ENCODE peak calls at places on chromosomes 11 and 22, in ten cellular contexts. M, D, P, G, K, Q, Y, V, R and O are unnamed samples.

GRCh38 chr11:130220311-130221030 is 60.9 kb downstream of the ST14 start:
- DNase-seq in K (no peak), Q (peak; percentile 12), Y (no peak), M (no peak), D (no peak), G (no peak), P (no peak), R (no peak), V (no peak), O (peak; percentile 62)

GRCh38 chr11:43360361-43361032 is 1.8 kb downstream of the TTC17 start:
- DNase-seq in R (no peak), G (no peak), M (no peak), K (no peak), D (no peak), P (no peak), V (no peak), Y (peak; percentile 25), Q (no peak), O (no peak)

GRCh38 chr22:35923026-35923425 is 105.6 kb downstream of the RBFOX2 start:
- DNase-seq in Y (no peak), K (no peak), Q (no peak), M (no peak), G (no peak), R (no peak), D (no peak), V (no peak), P (no peak), O (no peak)

GRCh38 chr22:49308300-49308699 is 519.4 kb downstream of the BRD1 start:
- DNase-seq in R (peak; percentile 6), Y (no peak), P (peak; percentile 23), K (no peak), G (no peak), V (no peak), Q (no peak), D (peak; percentile 6), M (no peak), O (no peak)

GRCh38 chr22:49935561-49935960 is 17.1 kb downstream of the CRELD2 start:
- DNase-seq in V (no peak), Y (no peak), K (peak; percentile 6), R (no peak), Q (peak; percentile 90), P (no peak), D (no peak), G (no peak), M (no peak), O (no peak)

GRCh38 chr11:77211040-77211451 is 83.0 kb downstream of the MYO7A start:
- DNase-seq in Q (peak; percentile 64), D (no peak), M (no peak), R (no peak), V (no peak), K (no peak), G (no peak), P (no peak), Y (no peak), O (peak; percentile 57)

GRCh38 chr11:133506023-133506422 is 26.3 kb downstream of the OPCML start:
- DNase-seq in V (no peak), R (no peak), D (no peak), Y (no peak), Q (no peak), G (no peak), K (no peak), M (no peak), P (no peak), O (no peak)

GRCh38 chr11:113204280-113204679 is 110.1 kb upstream of the TTC12 start:
- DNase-seq in Q (no peak), R (no peak), Y (no peak), P (no peak), D (no peak), M (no peak), V (no peak), G (no peak), K (no peak), O (no peak)

DNA sequence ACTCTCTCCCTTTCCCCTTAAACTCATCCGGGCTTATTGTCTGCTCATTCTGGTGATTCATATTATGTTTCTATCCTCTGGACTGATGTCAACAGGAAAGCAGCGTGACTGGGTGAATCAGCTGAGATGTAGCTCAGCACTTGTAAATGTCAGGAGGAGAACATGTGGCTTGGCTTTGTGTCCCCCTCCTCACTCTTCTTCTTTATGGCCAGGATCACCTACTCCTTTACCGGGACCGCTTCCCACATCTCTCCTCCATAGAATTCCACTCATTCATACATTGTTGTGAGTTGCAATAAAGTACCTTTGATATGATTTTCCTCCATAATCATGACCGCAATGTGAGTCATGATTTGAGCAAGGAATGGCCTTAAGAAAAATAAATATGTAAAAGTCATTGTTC is 15.8 kb upstream of the SYN3 start:
- DNase-seq in R (no peak), Q (no peak), P (no peak), G (no peak), V (no peak), D (no peak), Y (no peak), M (peak; percentile 93), K (no peak), O (no peak)
- H3K27ac ChIP-seq in R (no peak overlapping the region), Q (no peak overlapping the region), P (no peak overlapping the region), G (no peak overlapping the region), V (no peak overlapping the region), D (no peak overlapping the region), Y (no peak overlapping the region), M (peak overlapping the region; percentile 63), K (no peak overlapping the region), O (no peak overlapping the region)

GRCh38 chr22:44311855-44312170 is 938 bp downstream of the SHISAL1 start:
- DNase-seq in Y (no peak), P (no peak), M (peak; percentile 73), D (no peak), K (no peak), Q (no peak), G (no peak), R (no peak), V (no peak), O (no peak)

GRCh38 chr22:44311104-44311854 is 1.5 kb downstream of the SHISAL1 start:
- DNase-seq in M (no peak), P (no peak), G (no peak), Y (no peak), V (no peak), Q (no peak), K (no peak), R (no peak), D (no peak), O (no peak)

GRCh38 chr22:44313385-44314006 is 745 bp upstream of the SHISAL1 start:
- DNase-seq in G (no peak), K (no peak), M (no peak), D (no peak), V (no peak), Y (no peak), P (no peak), R (no peak), Q (no peak), O (no peak)

GRCh38 chr22:44314425-44315067 is 1.8 kb upstream of the SHISAL1 start:
- DNase-seq in R (no peak), Q (peak; percentile 46), M (no peak), Y (no peak), D (no peak), V (no peak), G (no peak), P (no peak), K (no peak), O (no peak)

GRCh38 chr22:44312766-44313165 is at the start of gene SHISAL1:
- DNase-seq in K (no peak), P (no peak), M (no peak), G (no peak), D (no peak), R (no peak), Y (no peak), Q (no peak), V (no peak), O (no peak)
- H3K27ac ChIP-seq in K (no peak within 1 kb of the TSS), P (no peak within 1 kb of the TSS), M (peak within 1 kb of the TSS; percentile 79), G (no peak within 1 kb of the TSS), D (peak within 1 kb of the TSS; percentile 94), R (no peak within 1 kb of the TSS), Y (no peak within 1 kb of the TSS), Q (no peak within 1 kb of the TSS), V (peak within 1 kb of the TSS; percentile 25), O (no peak within 1 kb of the TSS)

GRCh38 chr22:37321288-37321687 is 39.0 kb downstream of the CYTH4 start:
- DNase-seq in D (no peak), Y (no peak), G (no peak), V (no peak), Q (no peak), P (no peak), M (no peak), R (no peak), K (no peak), O (no peak)

GRCh38 chr22:37325024-37325395 is 42.7 kb downstream of the CYTH4 start:
- DNase-seq in Y (no peak), G (no peak), V (no peak), R (no peak), M (no peak), P (no peak), K (no peak), D (no peak), Q (no peak), O (peak; percentile 60)

GRCh38 chr22:37326726-37327125 is 44.4 kb downstream of the CYTH4 start:
- DNase-seq in M (no peak), V (peak; percentile 58), D (no peak), Y (no peak), R (no peak), K (peak; percentile 89), G (no peak), P (no peak), Q (no peak), O (peak; percentile 86)

GRCh38 chr22:37328017-37328416 is 45.7 kb downstream of the CYTH4 start:
- DNase-seq in K (no peak), M (peak; percentile 92), V (no peak), D (no peak), R (no peak), P (no peak), Q (no peak), Y (no peak), G (no peak), O (no peak)

GRCh38 chr22:37324340-37325023 is 42.2 kb downstream of the CYTH4 start:
- DNase-seq in G (no peak), M (no peak), Q (no peak), R (no peak), K (no peak), P (no peak), V (no peak), D (no peak), Y (no peak), O (peak; percentile 58)
- H3K27ac ChIP-seq in G (no peak overlapping the region), M (no peak overlapping the region), Q (no peak overlapping the region), R (no peak overlapping the region), K (no peak overlapping the region), P (no peak overlapping the region), V (no peak overlapping the region), D (no peak overlapping the region), Y (no peak overlapping the region), O (no peak overlapping the region)

DNA sequence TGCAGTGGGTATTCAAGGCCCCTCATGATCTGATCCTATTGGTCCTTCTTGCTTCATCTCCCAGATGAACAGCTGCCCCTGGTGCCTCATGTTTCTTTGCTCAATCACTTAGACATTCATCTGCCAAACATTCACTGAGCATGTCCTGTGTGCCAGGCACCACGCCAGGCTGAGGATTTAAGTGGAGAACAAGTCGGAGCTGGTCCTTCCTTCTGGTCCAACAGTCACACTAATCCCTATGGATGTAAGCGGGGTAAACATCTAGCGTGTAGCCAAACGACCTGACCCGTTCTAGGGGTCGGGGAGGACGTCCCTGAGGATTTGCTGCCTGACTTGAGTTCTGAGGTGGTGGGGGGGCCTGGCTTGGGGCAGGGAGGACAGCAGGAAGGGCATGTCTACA is 21.9 kb downstream of the ZMAT5 start:
- DNase-seq in R (no peak), V (peak; percentile 16), P (no peak), Q (no peak), K (peak; percentile 33), M (peak; percentile 94), G (no peak), Y (no peak), D (no peak), O (no peak)
- H3K27ac ChIP-seq in R (no peak overlapping the region), V (no peak overlapping the region), P (no peak overlapping the region), Q (no peak overlapping the region), K (no peak overlapping the region), M (no peak overlapping the region), G (no peak overlapping the region), Y (no peak overlapping the region), D (no peak overlapping the region), O (no peak overlapping the region)

GRCh38 chr11:1749787-1750351 is 526 bp downstream of the IFITM10 start:
- DNase-seq in D (no peak), Q (peak; percentile 82), P (peak; percentile 83), Y (no peak), R (no peak), K (no peak), M (peak; percentile 34), G (peak; percentile 76), V (peak; percentile 11), O (peak; percentile 65)
- H3K27ac ChIP-seq in D (no peak overlapping the region), Q (peak overlapping the region; percentile 67), P (peak overlapping the region; percentile 54), Y (no peak overlapping the region), R (no peak overlapping the region), K (no peak overlapping the region), M (no peak overlapping the region), G (peak overlapping the region; percentile 54), V (no peak overlapping the region), O (no peak overlapping the region)